ENCODE peak calls at places on chromosomes 2 and 18, in four cellular contexts. X, F, S and V are unnamed samples.

GRCh38 chr2:201837391-201837790 is 31.1 kb downstream of the CDK15 start:
- DNase-seq in X (no peak), F (no peak), S (no peak), V (no peak)

GRCh38 chr2:207202645-207203044 is 36.9 kb upstream of the KLF7 start:
- DNase-seq in X (peak), F (peak), S (no peak), V (peak)

GRCh38 chr18:34729740-34730338 is 19.7 kb downstream of the DTNA start:
- DNase-seq in X (no peak), F (no peak), S (no peak), V (no peak)

GRCh38 chr2:20781656-20782265 is 41.1 kb downstream of the LDAH start:
- DNase-seq in X (peak), F (peak), S (peak), V (peak)

GRCh38 chr2:20599861-20600461 is 50.9 kb downstream of the HS1BP3 start:
- DNase-seq in X (no peak), F (no peak), S (no peak), V (no peak)

GRCh38 chr2:151844217-151844896 is 16.1 kb upstream of the ARL5A start:
- DNase-seq in X (no peak), F (no peak), S (no peak), V (no peak)

GRCh38 chr2:25567406-25567805 is 106.0 kb downstream of the DTNB start:
- DNase-seq in X (no peak), F (peak), S (peak), V (peak)

GRCh38 chr2:144479138-144479537 is 40.8 kb downstream of the ZEB2 start:
- DNase-seq in X (peak), F (no peak), S (no peak), V (no peak)

GRCh38 chr2:234953116-234954031 is 1.6 kb downstream of the SH3BP4 start:
- DNase-seq in X (peak), F (no peak), S (no peak), V (no peak)

GRCh38 chr18:22300665-22301636 is 116.8 kb downstream of the CTAGE1 start:
- DNase-seq in X (no peak), F (no peak), S (no peak), V (no peak)

GRCh38 chr2:20600756-20601325 is 50.1 kb downstream of the HS1BP3 start:
- DNase-seq in X (no peak), F (no peak), S (no peak), V (no peak)

GRCh38 chr2:231926180-231926741 is at the start of gene NPPC:
- DNase-seq in X (peak), F (peak), S (peak), V (peak)

GRCh38 chr2:60554649-60555065 is 1.2 kb upstream of the BCL11A start:
- DNase-seq in X (peak), F (no peak), S (peak), V (no peak)

GRCh38 chr2:106160786-106161261 is 33.3 kb downstream of the UXS1 start:
- DNase-seq in X (no peak), F (no peak), S (no peak), V (no peak)

GRCh38 chr2:169361706-169362345 is 508 bp downstream of the LRP2 start:
- DNase-seq in X (peak), F (no peak), S (no peak), V (peak)

GRCh38 chr18:46596119-46596518 is 60.9 kb downstream of the LOXHD1 start:
- DNase-seq in X (no peak), F (no peak), S (no peak), V (no peak)
- TF ChIP-seq ELF4 in X (no peak), F (no peak), S (no peak), V (no peak)

GRCh38 chr2:46735730-46736493 is 179.7 kb downstream of the MCFD2 start:
- DNase-seq in X (no peak), F (no peak), S (no peak), V (no peak)
- TF ChIP-seq ELF4 in X (no peak), F (no peak), S (no peak), V (no peak)

DNA sequence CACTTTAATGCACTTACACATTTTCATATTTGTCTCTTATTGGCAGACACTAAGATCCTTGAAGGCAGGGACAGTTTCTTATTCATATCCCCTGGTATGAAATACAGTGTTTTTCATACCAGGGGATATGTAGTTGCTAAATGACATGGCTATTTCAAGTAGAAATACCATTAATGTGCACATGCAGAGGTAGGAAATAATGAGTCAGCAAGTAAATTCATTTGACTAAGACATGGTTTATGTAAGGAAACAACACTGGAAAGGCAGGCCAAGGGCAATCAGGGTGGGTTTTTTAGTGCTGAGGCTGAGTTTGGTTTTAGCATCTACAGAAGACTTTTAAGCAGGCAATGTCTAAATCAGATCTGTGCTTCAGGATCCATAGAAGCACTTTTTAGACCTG is 155.9 kb downstream of the WDPCP start:
- DNase-seq in X (no peak), F (no peak), S (no peak), V (no peak)
- TF ChIP-seq ELF4 in X (no peak), F (no peak), S (no peak), V (no peak)

GRCh38 chr18:74981476-74981875 is 227.5 kb downstream of the PTGR3 start:
- DNase-seq in X (no peak), F (no peak), S (no peak), V (no peak)

GRCh38 chr18:74980669-74981068 is 228.3 kb downstream of the PTGR3 start:
- DNase-seq in X (no peak), F (no peak), S (no peak), V (no peak)

GRCh38 chr18:74982946-74983635 is 225.8 kb downstream of the PTGR3 start:
- DNase-seq in X (no peak), F (no peak), S (no peak), V (no peak)
- TF ChIP-seq ELF4 in X (no peak), F (no peak), S (no peak), V (no peak)

GRCh38 chr2:15828576-15828975 is 111.8 kb upstream of the MYCN start:
- DNase-seq in X (no peak), F (no peak), S (no peak), V (no peak)
- TF ChIP-seq ELF4 in X (no peak), F (no peak), S (no peak), V (no peak)

GRCh38 chr2:63057249-63058148 is 6.9 kb downstream of the OTX1 start:
- DNase-seq in X (peak), F (no peak), S (no peak), V (no peak)
- TF ChIP-seq ELF4 in X (no peak), F (no peak), S (no peak), V (no peak)

GRCh38 chr18:8849696-8850095 is 144.3 kb downstream of the MTCL1 start:
- DNase-seq in X (no peak), F (no peak), S (no peak), V (no peak)
- TF ChIP-seq ELF4 in X (no peak), F (no peak), S (no peak), V (no peak)

DNA sequence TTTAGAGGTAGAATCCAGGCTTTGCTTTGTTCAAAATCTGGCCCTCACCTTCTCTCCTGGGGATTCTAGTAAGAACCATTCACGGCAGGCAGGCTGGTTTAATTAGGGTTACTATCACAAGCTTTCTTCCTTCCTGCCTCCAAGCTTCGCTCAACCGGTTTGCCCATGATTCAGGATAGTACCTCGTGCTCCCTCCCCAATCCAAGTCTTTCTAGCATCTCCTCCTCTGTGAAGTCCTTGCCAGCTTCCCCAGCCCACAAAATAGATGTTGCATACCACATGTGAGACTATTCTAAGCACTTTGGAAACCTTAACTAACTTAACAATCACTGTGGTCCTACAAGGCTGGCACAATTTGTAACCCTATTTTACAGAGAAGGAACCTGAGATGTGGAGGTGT is 135.1 kb downstream of the SOCS6 start:
- DNase-seq in X (no peak), F (no peak), S (no peak), V (no peak)
- TF ChIP-seq ELF4 in X (no peak), F (no peak), S (no peak), V (no peak)

DNA sequence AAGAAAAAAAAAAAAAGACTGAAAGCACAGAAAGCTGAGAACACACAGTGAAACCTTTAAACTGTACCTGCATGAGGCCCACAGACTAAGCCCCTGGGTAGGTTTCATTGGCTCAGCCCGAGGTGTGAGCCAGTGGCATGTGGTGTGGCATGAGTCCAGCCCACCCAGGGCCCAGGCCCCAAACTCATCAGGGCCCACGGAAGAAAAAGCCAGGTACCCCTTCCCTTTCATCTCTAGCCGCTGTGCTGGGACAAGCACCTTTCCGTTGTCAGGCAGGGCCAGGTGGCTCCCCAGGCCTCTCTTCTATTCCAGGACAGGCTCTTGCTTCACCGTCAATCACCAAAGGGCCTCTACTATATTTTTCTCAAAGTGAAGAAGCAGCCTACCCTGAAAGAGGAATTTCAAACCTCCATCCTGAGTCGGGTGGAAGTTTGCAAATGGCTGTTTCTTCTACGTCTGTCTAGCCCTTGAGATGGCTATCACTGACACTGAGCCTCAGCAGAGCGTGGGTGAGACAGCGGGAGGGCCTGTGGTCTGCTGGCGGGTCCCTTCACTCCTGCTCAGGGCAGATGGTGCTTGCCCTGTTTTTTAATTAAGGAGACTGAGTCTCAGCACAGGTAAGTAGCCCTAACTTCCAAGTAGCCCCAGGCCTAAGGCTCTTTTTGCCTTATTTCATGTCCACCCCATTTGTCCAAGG is 8.6 kb downstream of the DNAJB2 start:
- DNase-seq in X (no peak), F (no peak), S (peak), V (no peak)
- TF ChIP-seq ELF4 in X (no peak), F (no peak), S (no peak), V (no peak)